ENCODE peak calls at places on chromosomes 3 and 15, in six cellular contexts. P is lung, B is SJSA1, C is psoas muscle, E is kidney, A is ovary. L is an unnamed sample. For H3K9me3 and H3K4me1, the result is how much of the 10 kb centered on the place peaks cover.

GRCh38 chr3:58167431-58168351 is 43.1 kb downstream of the DNASE1L3 start:
- DNase-seq in P (peak), B (peak), C (peak), E (peak), A (peak), L (peak)

GRCh38 chr3:163722421-163722820 is 1355.9 kb downstream of the SI start:
- DNase-seq in P (no peak), B (no peak), C (no peak), E (no peak), A (no peak), L (no peak)

GRCh38 chr3:70824078-70824477 is 511.6 kb upstream of the MDFIC2 start:
- DNase-seq in P (no peak), B (no peak), C (no peak), E (no peak), A (no peak), L (peak)

GRCh38 chr3:138066972-138067371 is 48.4 kb downstream of the DZIP1L start:
- DNase-seq in P (no peak), B (no peak), C (no peak), E (no peak), A (no peak), L (no peak)

GRCh38 chr15:73915085-73915484 is 11.2 kb upstream of the LOXL1 start:
- DNase-seq in P (no peak), B (no peak), C (no peak), E (no peak), A (no peak), L (no peak)

GRCh38 chr3:33115024-33115768 is 1.4 kb downstream of the CRTAP start:
- DNase-seq in P (peak), B (peak), C (peak), E (peak), A (peak), L (peak)

GRCh38 chr3:98827221-98827620 is 64.1 kb downstream of the ST3GAL6 start:
- DNase-seq in P (no peak), B (no peak), C (no peak), E (no peak), A (no peak), L (no peak)

GRCh38 chr3:180408654-180409053 is 193.3 kb upstream of the TTC14 start:
- DNase-seq in P (no peak), B (no peak), C (no peak), E (no peak), A (no peak), L (no peak)

GRCh38 chr15:62565620-62566019 is 400.5 kb upstream of the C2CD4B start:
- DNase-seq in P (no peak), B (no peak), C (no peak), E (no peak), A (no peak), L (no peak)

DNA sequence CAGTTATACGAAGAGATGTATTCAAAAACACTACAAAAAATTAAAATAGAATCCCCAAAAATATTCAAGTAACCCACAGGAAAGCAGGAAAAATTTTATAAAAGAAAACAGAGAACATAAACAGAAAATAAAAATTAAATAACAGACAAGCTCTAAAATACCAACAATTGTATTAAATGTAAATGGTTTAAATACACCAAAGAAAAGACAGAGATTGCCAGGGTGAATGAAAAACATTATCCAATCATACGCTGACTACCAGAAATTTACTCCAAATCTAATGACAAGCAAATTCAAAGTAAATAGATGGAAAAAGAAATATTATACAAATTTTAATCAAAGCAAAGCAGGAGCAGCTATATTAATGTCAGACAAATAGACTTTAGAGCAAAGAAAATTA is 103.6 kb downstream of the BOC start:
- DNase-seq in P (no peak), B (no peak), C (no peak), E (no peak), A (no peak), L (no peak)
- H3K9me3 ChIP-seq in P (under half), B (under half), C (under half), E (under half), A (under half), L (under half)

DNA sequence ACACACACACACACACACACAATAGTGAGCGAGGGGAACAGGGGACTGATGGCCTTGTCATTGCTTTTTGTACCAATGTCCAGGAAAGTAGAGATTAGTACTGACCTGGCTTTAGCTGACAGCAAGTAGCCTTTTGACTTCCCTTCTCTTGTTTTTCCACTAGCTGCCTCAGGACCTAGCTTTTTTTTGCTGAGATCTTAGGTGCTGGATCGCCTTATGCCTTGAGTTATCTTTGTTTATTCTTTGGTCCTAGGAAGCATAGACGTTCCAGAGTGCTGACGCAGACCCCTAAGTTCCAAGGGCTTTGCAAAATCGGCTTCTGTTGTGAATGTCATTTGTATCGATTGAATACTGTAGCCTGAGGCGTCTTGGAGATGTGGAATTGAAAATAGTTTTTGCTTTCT is at the start of gene UTS2B:
- DNase-seq in P (no peak), B (peak), C (no peak), E (no peak), A (no peak), L (no peak)
- H3K4me3 ChIP-seq in P (peak), B (peak), C (peak), E (peak), A (peak), L (peak)

GRCh38 chr3:196643761-196644160 is 4.3 kb downstream of the NRROS start:
- DNase-seq in P (no peak), B (no peak), C (no peak), E (peak), A (no peak), L (no peak)
- H3K4me1 ChIP-seq in P (under half), B (under half), C (under half), E (under half), A (under half), L (under half)

GRCh38 chr3:17544632-17545031 is 197.8 kb downstream of the TBC1D5 start:
- DNase-seq in P (no peak), B (no peak), C (no peak), E (no peak), A (no peak), L (no peak)
- H3K9me3 ChIP-seq in P (under half), B (under half), C (under half), E (under half), A (under half), L (under half)

DNA sequence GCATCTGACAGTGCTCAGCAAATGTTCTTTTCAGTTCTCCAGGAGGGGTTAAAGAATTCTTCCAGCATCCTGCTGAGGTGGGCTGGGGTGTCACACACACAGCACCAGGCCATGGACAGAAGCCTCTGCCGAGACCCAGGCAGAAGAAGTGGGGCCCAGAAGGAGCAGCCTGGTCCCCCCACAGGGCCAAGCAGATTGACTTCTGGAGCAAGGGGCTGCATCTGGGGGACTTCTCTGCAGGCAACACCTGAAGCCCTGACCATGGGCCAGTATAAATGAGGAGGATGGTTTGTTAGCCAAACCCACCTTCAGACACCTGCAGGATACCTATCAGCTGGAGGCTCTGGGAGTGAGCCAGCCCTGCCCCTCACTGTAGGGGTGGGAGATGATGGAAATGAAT is 16.2 kb upstream of the TMEM40 start:
- DNase-seq in P (no peak), B (no peak), C (no peak), E (no peak), A (no peak), L (no peak)
- H3K4me3 ChIP-seq in P (no peak), B (no peak), C (no peak), E (no peak), A (no peak), L (no peak)

DNA sequence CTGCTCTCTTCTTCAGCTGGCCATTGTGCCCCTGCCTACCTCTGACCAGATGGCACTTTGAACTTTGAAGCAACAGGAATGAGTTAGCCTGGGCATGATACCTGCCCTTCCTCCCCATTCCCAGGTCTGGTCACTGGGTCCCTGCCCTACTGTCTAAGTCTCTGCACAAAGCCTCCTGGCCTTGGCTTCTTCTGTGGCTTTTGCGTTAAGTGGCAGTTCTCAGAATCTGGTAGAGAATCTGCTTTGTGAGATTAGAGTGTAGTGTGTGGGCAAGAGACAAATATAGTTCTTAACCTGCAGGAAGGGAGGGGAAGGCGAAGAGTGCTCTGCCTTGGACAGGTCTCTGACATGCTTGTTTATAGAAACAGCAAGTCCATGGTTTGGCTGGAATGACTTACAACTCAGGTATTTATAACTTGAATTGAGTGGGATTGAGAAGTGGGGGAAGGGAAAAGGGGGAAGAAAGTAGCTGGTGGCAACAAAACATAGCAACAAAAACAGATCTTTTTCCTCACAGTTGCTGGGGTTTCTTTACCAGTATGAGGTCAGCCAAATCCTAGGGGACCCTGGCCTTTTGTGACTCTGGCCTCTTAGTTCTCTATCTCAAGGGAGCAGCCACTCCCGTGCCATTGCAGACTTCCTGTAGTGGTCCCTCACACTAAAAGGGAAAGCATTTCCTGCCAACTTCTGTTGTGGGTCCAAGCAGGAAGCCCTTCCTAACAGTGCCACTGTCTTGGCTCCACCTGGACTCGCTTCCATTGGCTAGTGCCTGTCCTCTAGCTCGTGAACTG is 16.7 kb downstream of the MAPKBP1 start:
- DNase-seq in P (no peak), B (peak), C (no peak), E (no peak), A (no peak), L (no peak)
- H3K4me1 ChIP-seq in P (under half), B (under half), C (under half), E (under half), A (under half), L (under half)

DNA sequence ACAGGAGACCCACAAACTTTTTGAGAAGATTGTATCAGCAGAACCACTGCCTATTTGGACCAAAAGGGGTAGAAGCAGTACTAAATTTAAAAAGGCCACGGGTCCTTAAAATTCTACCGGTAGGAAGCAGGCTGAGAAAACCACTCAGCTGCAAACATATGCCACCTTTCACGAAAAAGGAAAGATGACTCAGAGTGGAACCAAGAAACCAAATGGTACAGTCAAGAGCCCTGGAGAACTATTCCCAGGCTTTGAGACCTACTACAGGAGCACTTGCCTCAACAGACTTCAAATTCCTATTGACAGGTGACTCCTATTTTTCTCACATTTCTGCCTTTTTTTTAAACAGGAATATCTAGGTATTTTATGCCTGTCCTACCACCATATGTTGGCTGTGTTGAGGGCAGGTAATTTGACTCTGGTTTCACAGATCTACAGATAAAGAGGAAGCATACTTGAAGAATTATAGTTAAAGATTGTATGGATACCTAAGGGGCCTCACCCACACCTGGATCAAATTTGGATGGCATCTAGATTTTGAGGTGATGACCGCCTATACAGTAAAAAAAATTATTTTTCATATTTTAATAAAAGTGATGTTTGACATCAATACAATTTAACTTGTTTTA is 10.1 kb downstream of the GOLIM4 start:
- DNase-seq in P (no peak), B (no peak), C (no peak), E (no peak), A (no peak), L (no peak)
- H3K9me3 ChIP-seq in P (under half), B (under half), C (under half), E (under half), A (under half), L (under half)

GRCh38 chr15:64897345-64897985 is 14.2 kb upstream of the ANKDD1A start:
- DNase-seq in P (peak), B (peak), C (peak), E (peak), A (peak), L (peak)

GRCh38 chr15:64896371-64897069 is 15.2 kb upstream of the ANKDD1A start:
- DNase-seq in P (no peak), B (no peak), C (no peak), E (peak), A (no peak), L (no peak)

GRCh38 chr15:64893481-64894394 is 18.0 kb upstream of the ANKDD1A start:
- DNase-seq in P (peak), B (peak), C (peak), E (peak), A (peak), L (peak)

GRCh38 chr15:64894395-64895056 is 17.2 kb upstream of the ANKDD1A start:
- DNase-seq in P (no peak), B (no peak), C (peak), E (peak), A (no peak), L (peak)

DNA sequence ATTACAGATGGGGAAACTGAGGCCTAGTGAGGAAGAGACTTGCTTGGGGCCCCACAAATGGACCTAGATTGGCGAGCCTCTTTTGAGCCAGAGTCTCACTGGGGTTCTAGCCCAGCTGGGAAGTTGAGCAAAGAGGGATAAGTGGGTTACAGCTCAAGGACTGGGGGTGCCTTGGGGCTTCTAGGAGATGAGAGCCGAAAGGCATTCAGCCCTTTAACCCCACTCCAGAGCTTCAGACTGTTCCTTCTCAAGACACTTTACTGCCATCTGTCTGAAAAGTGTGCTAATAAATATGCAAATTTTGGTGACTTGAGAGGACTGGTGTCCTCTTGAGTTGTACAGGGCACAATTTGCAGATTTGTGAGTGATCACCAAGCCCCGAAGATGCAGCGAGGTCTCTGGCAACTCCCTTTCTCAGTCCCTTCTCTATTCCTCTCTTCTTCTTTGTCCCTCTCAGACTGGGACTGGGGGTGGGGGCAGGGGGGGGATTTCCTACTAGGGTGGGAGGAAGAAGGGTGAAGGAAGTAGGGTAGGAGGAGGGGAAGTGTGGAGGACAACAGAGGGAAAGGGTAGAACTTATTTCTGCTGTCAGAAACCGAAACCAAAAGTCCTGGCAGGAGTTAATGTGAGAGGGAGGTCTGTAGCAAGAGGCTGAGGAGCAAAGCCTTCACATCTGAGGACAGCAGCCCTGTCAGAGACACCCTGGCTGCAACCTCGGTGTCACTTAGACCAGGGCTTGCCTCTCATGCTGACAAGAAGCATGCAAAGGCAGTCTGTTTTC is 16.2 kb upstream of the ANKDD1A start:
- DNase-seq in P (no peak), B (peak), C (no peak), E (peak), A (no peak), L (no peak)
- H3K4me3 ChIP-seq in P (no peak), B (peak), C (peak), E (peak), A (no peak), L (no peak)

GRCh38 chr3:125039041-125039896 is 16.5 kb downstream of the HEG1 start:
- DNase-seq in P (no peak), B (no peak), C (no peak), E (no peak), A (no peak), L (no peak)
- H3K4me1 ChIP-seq in P (under half), B (under half), C (under half), E (under half), A (under half), L (under half)

DNA sequence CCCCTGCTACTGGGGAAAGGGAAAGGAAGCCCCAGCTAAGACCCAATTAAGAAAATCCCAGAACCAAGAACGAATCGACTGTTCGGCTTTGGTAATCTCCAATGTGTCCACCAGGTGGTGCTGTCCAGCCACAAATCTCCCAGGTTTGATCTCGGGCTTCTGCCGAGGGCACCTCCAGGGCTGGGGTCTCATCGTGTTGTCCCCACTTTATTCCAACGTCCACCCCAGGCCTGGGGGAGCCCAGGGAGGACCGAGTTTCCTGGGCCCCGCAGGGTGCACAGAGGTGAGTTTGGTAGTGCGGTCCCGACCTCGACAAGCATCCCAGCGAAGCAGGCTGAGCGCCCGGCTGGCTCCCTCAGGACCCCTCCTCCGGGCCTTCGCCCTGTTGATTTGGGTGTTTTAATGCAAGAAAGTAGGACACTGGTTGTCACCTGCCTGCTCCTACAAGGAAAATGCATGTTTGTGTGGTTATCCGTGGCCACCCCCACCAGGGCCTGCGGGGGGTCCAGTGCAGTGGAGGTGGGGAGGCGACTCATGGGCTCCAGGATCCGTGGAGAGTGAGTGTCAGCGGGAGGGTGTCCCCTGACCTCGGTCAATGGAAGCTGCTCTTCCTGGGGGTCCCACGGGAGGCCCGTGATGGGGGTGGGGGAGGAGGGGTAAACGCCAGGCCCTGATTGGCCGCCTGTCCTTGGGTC is 185.0 kb downstream of the GOLGA6L6 start:
- DNase-seq in P (peak), B (peak), C (peak), E (peak), A (no peak), L (peak)
- H3K9me3 ChIP-seq in P (under half), B (under half), C (under half), E (under half), A (under half), L (under half)

L was measured in aorta.